ENCODE peak calls at places on chromosomes 7 and 10, in six cellular contexts. One of them, this sample, is unnamed.

GRCh38 chr7:22216309-22216708 is 140.6 kb downstream of the RAPGEF5 start:
- DNase-seq in uterus: no peak
- DNase-seq in fibroblast of lung: no peak
- DNase-seq in A549: no peak
- DNase-seq in testis: no peak
- DNase-seq in cardiac muscle cell: no peak
- DNase-seq in this sample: no peak

GRCh38 chr10:93288679-93289634 is 193.2 kb downstream of the MYOF start:
- DNase-seq in uterus: peak
- DNase-seq in fibroblast of lung: peak
- DNase-seq in A549: peak
- DNase-seq in testis: peak
- DNase-seq in cardiac muscle cell: peak
- DNase-seq in this sample: peak

GRCh38 chr7:140683657-140684056 is 10.9 kb downstream of the ADCK2 start:
- DNase-seq in uterus: no peak
- DNase-seq in fibroblast of lung: no peak
- DNase-seq in A549: no peak
- DNase-seq in testis: no peak
- DNase-seq in cardiac muscle cell: no peak
- DNase-seq in this sample: no peak

GRCh38 chr7:151793531-151793935 is 83.4 kb downstream of the PRKAG2 start:
- DNase-seq in uterus: no peak
- DNase-seq in fibroblast of lung: no peak
- DNase-seq in A549: no peak
- DNase-seq in testis: no peak
- DNase-seq in cardiac muscle cell: no peak
- DNase-seq in this sample: no peak

GRCh38 chr10:80272793-80273522 is 16.5 kb downstream of the MAT1A start:
- DNase-seq in uterus: no peak
- DNase-seq in fibroblast of lung: no peak
- DNase-seq in A549: no peak
- DNase-seq in testis: no peak
- DNase-seq in cardiac muscle cell: no peak
- DNase-seq in this sample: no peak

GRCh38 chr10:43997330-43997729 is 348.6 kb upstream of the ZNF32 start:
- DNase-seq in uterus: no peak
- DNase-seq in fibroblast of lung: no peak
- DNase-seq in A549: no peak
- DNase-seq in testis: no peak
- DNase-seq in cardiac muscle cell: no peak
- DNase-seq in this sample: no peak

GRCh38 chr7:4479367-4480039 is 202.6 kb upstream of the FOXK1 start:
- DNase-seq in uterus: no peak
- DNase-seq in fibroblast of lung: peak
- DNase-seq in A549: peak
- DNase-seq in testis: peak
- DNase-seq in cardiac muscle cell: peak
- DNase-seq in this sample: peak

GRCh38 chr7:33423646-33424020 is 294.3 kb downstream of the BBS9 start:
- DNase-seq in uterus: no peak
- DNase-seq in fibroblast of lung: no peak
- DNase-seq in A549: peak
- DNase-seq in testis: no peak
- DNase-seq in cardiac muscle cell: no peak
- DNase-seq in this sample: no peak

GRCh38 chr10:17814981-17815380 is 5.8 kb downstream of the MRC1 start:
- DNase-seq in uterus: no peak
- DNase-seq in fibroblast of lung: no peak
- DNase-seq in A549: no peak
- DNase-seq in testis: no peak
- DNase-seq in cardiac muscle cell: no peak
- DNase-seq in this sample: no peak

GRCh38 chr10:32412499-32412853 is 33.5 kb upstream of the CCDC7 start:
- DNase-seq in uterus: no peak
- DNase-seq in fibroblast of lung: peak
- DNase-seq in A549: no peak
- DNase-seq in testis: no peak
- DNase-seq in cardiac muscle cell: peak
- DNase-seq in this sample: no peak

GRCh38 chr7:50389961-50390360 is 60.2 kb downstream of the FIGNL1 start:
- DNase-seq in uterus: no peak
- DNase-seq in fibroblast of lung: no peak
- DNase-seq in A549: no peak
- DNase-seq in testis: no peak
- DNase-seq in cardiac muscle cell: no peak
- DNase-seq in this sample: no peak

GRCh38 chr7:40598915-40599314 is 464.1 kb downstream of the SUGCT start:
- DNase-seq in uterus: no peak
- DNase-seq in fibroblast of lung: no peak
- DNase-seq in A549: no peak
- DNase-seq in testis: no peak
- DNase-seq in cardiac muscle cell: no peak
- DNase-seq in this sample: no peak

GRCh38 chr10:87694011-87694794 is 34.5 kb downstream of the PAPSS2 start:
- DNase-seq in uterus: no peak
- DNase-seq in fibroblast of lung: peak
- DNase-seq in A549: no peak
- DNase-seq in testis: no peak
- DNase-seq in cardiac muscle cell: no peak
- DNase-seq in this sample: no peak

GRCh38 chr7:153109561-153109960 is 350.0 kb downstream of the ACTR3B start:
- DNase-seq in uterus: no peak
- DNase-seq in fibroblast of lung: no peak
- DNase-seq in A549: no peak
- DNase-seq in testis: no peak
- DNase-seq in cardiac muscle cell: no peak
- DNase-seq in this sample: no peak

GRCh38 chr10:69871074-69871473 is 69.4 kb downstream of the COL13A1 start:
- DNase-seq in uterus: no peak
- DNase-seq in fibroblast of lung: no peak
- DNase-seq in A549: no peak
- DNase-seq in testis: no peak
- DNase-seq in cardiac muscle cell: no peak
- DNase-seq in this sample: no peak

GRCh38 chr7:155386608-155387007 is 71.3 kb upstream of the EN2 start:
- DNase-seq in uterus: no peak
- DNase-seq in fibroblast of lung: no peak
- DNase-seq in A549: no peak
- DNase-seq in testis: no peak
- DNase-seq in cardiac muscle cell: no peak
- DNase-seq in this sample: no peak

GRCh38 chr7:25028370-25028971 is 48.5 kb upstream of the OSBPL3 start:
- DNase-seq in uterus: no peak
- DNase-seq in fibroblast of lung: peak
- DNase-seq in A549: no peak
- DNase-seq in testis: no peak
- DNase-seq in cardiac muscle cell: no peak
- DNase-seq in this sample: peak

GRCh38 chr7:5528071-5528814 is 104.6 kb upstream of the TNRC18 start:
- DNase-seq in uterus: peak
- DNase-seq in fibroblast of lung: no peak
- DNase-seq in A549: no peak
- DNase-seq in testis: no peak
- DNase-seq in cardiac muscle cell: peak
- DNase-seq in this sample: no peak

GRCh38 chr7:100088621-100089457 is at the start of gene COPS6:
- DNase-seq in uterus: peak
- DNase-seq in fibroblast of lung: peak
- DNase-seq in A549: peak
- DNase-seq in testis: peak
- DNase-seq in cardiac muscle cell: peak
- DNase-seq in this sample: no peak

GRCh38 chr7:50369408-50370026 is 65.0 kb downstream of the IKZF1 start:
- DNase-seq in uterus: no peak
- DNase-seq in fibroblast of lung: no peak
- DNase-seq in A549: no peak
- DNase-seq in testis: peak
- DNase-seq in cardiac muscle cell: peak
- DNase-seq in this sample: no peak

GRCh38 chr7:24821045-24821853 is 64.0 kb upstream of the GSDME start:
- DNase-seq in uterus: peak
- DNase-seq in fibroblast of lung: peak
- DNase-seq in A549: peak
- DNase-seq in testis: peak
- DNase-seq in cardiac muscle cell: no peak
- DNase-seq in this sample: peak

GRCh38 chr7:1894906-1895663 is 225.0 kb downstream of the ELFN1 start:
- DNase-seq in uterus: no peak
- DNase-seq in fibroblast of lung: no peak
- DNase-seq in A549: no peak
- DNase-seq in testis: no peak
- DNase-seq in cardiac muscle cell: no peak
- DNase-seq in this sample: no peak

GRCh38 chr7:50212016-50212325 is 92.5 kb upstream of the IKZF1 start:
- DNase-seq in uterus: no peak
- DNase-seq in fibroblast of lung: no peak
- DNase-seq in A549: no peak
- DNase-seq in testis: no peak
- DNase-seq in cardiac muscle cell: no peak
- DNase-seq in this sample: no peak

GRCh38 chr7:76129836-76130235 is 71.9 kb upstream of the SRRM3 start:
- DNase-seq in uterus: no peak
- DNase-seq in fibroblast of lung: no peak
- DNase-seq in A549: no peak
- DNase-seq in testis: no peak
- DNase-seq in cardiac muscle cell: no peak
- DNase-seq in this sample: no peak
- H3K4me3 ChIP-seq in uterus: no peak
- H3K4me3 ChIP-seq in fibroblast of lung: no peak
- H3K4me3 ChIP-seq in A549: no peak
- H3K4me3 ChIP-seq in testis: no peak
- H3K4me3 ChIP-seq in cardiac muscle cell: no peak
- H3K4me3 ChIP-seq in this sample: no peak

GRCh38 chr10:7054915-7055314 is 355.9 kb downstream of the SFMBT2 start:
- DNase-seq in uterus: no peak
- DNase-seq in fibroblast of lung: no peak
- DNase-seq in A549: peak
- DNase-seq in testis: no peak
- DNase-seq in cardiac muscle cell: peak
- DNase-seq in this sample: no peak
- TF ChIP-seq CTCF in uterus: no peak
- TF ChIP-seq CTCF in fibroblast of lung: peak
- TF ChIP-seq CTCF in A549: no peak
- TF ChIP-seq CTCF in testis: peak
- TF ChIP-seq CTCF in cardiac muscle cell: no peak
- TF ChIP-seq CTCF in this sample: peak

GRCh38 chr7:35729061-35729783 is 34.3 kb upstream of the HERPUD2 start:
- DNase-seq in uterus: no peak
- DNase-seq in fibroblast of lung: no peak
- DNase-seq in A549: no peak
- DNase-seq in testis: no peak
- DNase-seq in cardiac muscle cell: no peak
- DNase-seq in this sample: no peak

GRCh38 chr7:35728412-35729060 is 33.6 kb upstream of the HERPUD2 start:
- DNase-seq in uterus: no peak
- DNase-seq in fibroblast of lung: no peak
- DNase-seq in A549: no peak
- DNase-seq in testis: no peak
- DNase-seq in cardiac muscle cell: no peak
- DNase-seq in this sample: no peak

GRCh38 chr7:35725280-35725680 is 30.3 kb upstream of the HERPUD2 start:
- DNase-seq in uterus: no peak
- DNase-seq in fibroblast of lung: no peak
- DNase-seq in A549: no peak
- DNase-seq in testis: no peak
- DNase-seq in cardiac muscle cell: no peak
- DNase-seq in this sample: no peak

GRCh38 chr7:35726654-35727053 is 31.7 kb upstream of the HERPUD2 start:
- DNase-seq in uterus: no peak
- DNase-seq in fibroblast of lung: no peak
- DNase-seq in A549: no peak
- DNase-seq in testis: no peak
- DNase-seq in cardiac muscle cell: no peak
- DNase-seq in this sample: no peak

GRCh38 chr7:35727571-35727970 is 32.6 kb upstream of the HERPUD2 start:
- DNase-seq in uterus: no peak
- DNase-seq in fibroblast of lung: no peak
- DNase-seq in A549: no peak
- DNase-seq in testis: no peak
- DNase-seq in cardiac muscle cell: no peak
- DNase-seq in this sample: no peak
- H3K4me3 ChIP-seq in uterus: no peak
- H3K4me3 ChIP-seq in fibroblast of lung: no peak
- H3K4me3 ChIP-seq in A549: no peak
- H3K4me3 ChIP-seq in testis: no peak
- H3K4me3 ChIP-seq in cardiac muscle cell: no peak
- H3K4me3 ChIP-seq in this sample: no peak

GRCh38 chr10:788796-789748 is 99.6 kb upstream of the DIP2C start:
- DNase-seq in uterus: no peak
- DNase-seq in fibroblast of lung: peak
- DNase-seq in A549: peak
- DNase-seq in testis: peak
- DNase-seq in cardiac muscle cell: no peak
- DNase-seq in this sample: no peak

GRCh38 chr10:784759-785538 is 95.5 kb upstream of the DIP2C start:
- DNase-seq in uterus: peak
- DNase-seq in fibroblast of lung: peak
- DNase-seq in A549: peak
- DNase-seq in testis: peak
- DNase-seq in cardiac muscle cell: peak
- DNase-seq in this sample: peak

GRCh38 chr10:785539-786214 is 96.2 kb upstream of the DIP2C start:
- DNase-seq in uterus: no peak
- DNase-seq in fibroblast of lung: no peak
- DNase-seq in A549: no peak
- DNase-seq in testis: no peak
- DNase-seq in cardiac muscle cell: no peak
- DNase-seq in this sample: no peak

GRCh38 chr10:787933-788651 is 98.6 kb upstream of the DIP2C start:
- DNase-seq in uterus: no peak
- DNase-seq in fibroblast of lung: peak
- DNase-seq in A549: no peak
- DNase-seq in testis: no peak
- DNase-seq in cardiac muscle cell: no peak
- DNase-seq in this sample: no peak

DNA sequence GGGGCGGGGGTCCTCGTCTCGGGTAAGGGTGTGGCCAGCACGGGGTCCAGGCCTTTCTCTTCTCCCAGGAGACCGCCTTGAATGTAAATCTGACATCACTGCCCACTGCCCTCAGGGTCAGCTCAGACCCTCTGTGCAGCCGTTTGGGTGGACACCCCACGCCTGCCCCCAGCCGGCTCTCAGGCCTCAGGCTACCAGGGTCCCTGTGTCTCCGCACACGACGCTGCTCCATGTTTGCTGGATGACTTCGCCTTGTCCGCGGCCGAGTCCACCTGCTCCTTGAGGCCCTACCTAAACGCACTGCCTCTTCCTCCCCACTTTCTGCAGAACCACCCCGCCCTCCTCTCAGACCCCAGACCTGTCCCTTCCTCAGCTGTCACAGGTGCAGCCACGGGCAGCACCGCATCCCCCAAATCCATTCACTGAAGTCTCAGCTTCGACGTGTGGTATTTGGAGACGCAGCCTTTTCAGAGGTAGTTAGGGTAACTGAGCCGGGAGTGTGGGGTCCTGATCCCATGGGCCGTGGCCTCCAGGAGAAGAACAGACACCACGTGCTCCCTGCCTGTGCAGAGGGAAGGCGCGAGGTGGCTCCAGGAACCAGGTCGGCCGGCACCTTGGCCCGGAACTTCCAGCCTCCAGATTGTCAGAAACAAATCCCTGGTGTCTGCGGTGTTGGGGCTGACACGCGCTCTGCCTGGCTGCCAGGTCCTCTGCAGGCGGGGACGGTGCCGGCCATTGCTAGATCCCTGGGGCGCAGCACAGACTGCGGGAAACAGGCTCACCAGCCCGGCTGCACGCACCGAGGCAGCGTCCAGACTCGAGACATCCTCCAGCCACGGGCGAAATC is 97.4 kb upstream of the DIP2C start:
- DNase-seq in uterus: no peak
- DNase-seq in fibroblast of lung: no peak
- DNase-seq in A549: no peak
- DNase-seq in testis: no peak
- DNase-seq in cardiac muscle cell: no peak
- DNase-seq in this sample: no peak
- TF ChIP-seq CTCF in uterus: no peak
- TF ChIP-seq CTCF in fibroblast of lung: no peak
- TF ChIP-seq CTCF in A549: no peak
- TF ChIP-seq CTCF in testis: no peak
- TF ChIP-seq CTCF in cardiac muscle cell: no peak
- TF ChIP-seq CTCF in this sample: no peak